ENCODE peak calls at places on chromosomes 1 and 21, in seven cellular contexts. U, L, J, X, T, Z and Y are unnamed samples.

GRCh38 chr1:21899972-21900371 is 37.1 kb downstream of the HSPG2 start:
- DNase-seq in U (peak), L (no peak), J (no peak), X (no peak), T (no peak), Z (peak), Y (no peak)

GRCh38 chr21:32757804-32758203 is 13.8 kb downstream of the PAXBP1 start:
- DNase-seq in U (no peak), L (no peak), J (no peak), X (no peak), T (no peak), Z (no peak), Y (no peak)

GRCh38 chr1:119279441-119280415 is 88.9 kb upstream of the HAO2 start:
- DNase-seq in U (peak), L (no peak), J (no peak), X (no peak), T (no peak), Z (no peak), Y (no peak)

GRCh38 chr21:38342734-38343133 is 85.9 kb downstream of the KCNJ15 start:
- DNase-seq in U (peak), L (no peak), J (no peak), X (no peak), T (no peak), Z (no peak), Y (no peak)

GRCh38 chr1:151905070-151905442 is 4.3 kb downstream of the THEM4 start:
- DNase-seq in U (peak), L (no peak), J (no peak), X (no peak), T (no peak), Z (no peak), Y (no peak)

GRCh38 chr1:41862411-41863221 is 56.1 kb downstream of the HIVEP3 start:
- DNase-seq in U (peak), L (no peak), J (no peak), X (no peak), T (no peak), Z (no peak), Y (no peak)

GRCh38 chr1:3440282-3440681 is 14.2 kb upstream of the ARHGEF16 start:
- DNase-seq in U (no peak), L (no peak), J (no peak), X (peak), T (no peak), Z (no peak), Y (no peak)

GRCh38 chr1:233015965-233016364 is 65.6 kb downstream of the NTPCR start:
- DNase-seq in U (no peak), L (no peak), J (no peak), X (no peak), T (no peak), Z (no peak), Y (no peak)

GRCh38 chr1:160064746-160065145 is 5.2 kb downstream of the KCNJ10 start:
- DNase-seq in U (no peak), L (no peak), J (no peak), X (no peak), T (no peak), Z (no peak), Y (no peak)

GRCh38 chr1:47782414-47783165 is 214.6 kb downstream of the TRABD2B start:
- DNase-seq in U (peak), L (peak), J (no peak), X (peak), T (no peak), Z (no peak), Y (no peak)

GRCh38 chr1:94974224-94974623 is 47.3 kb upstream of the CNN3 start:
- DNase-seq in U (peak), L (no peak), J (no peak), X (no peak), T (no peak), Z (no peak), Y (no peak)

GRCh38 chr1:17460265-17460664 is 20.8 kb upstream of the RCC2 start:
- DNase-seq in U (no peak), L (no peak), J (no peak), X (peak), T (no peak), Z (no peak), Y (no peak)

GRCh38 chr1:107467286-107467685 is 326.4 kb downstream of the NTNG1 start:
- DNase-seq in U (no peak), L (no peak), J (no peak), X (no peak), T (no peak), Z (no peak), Y (no peak)

GRCh38 chr1:200301152-200301551 is 108.7 kb downstream of the ZNF281 start:
- DNase-seq in U (no peak), L (no peak), J (no peak), X (no peak), T (no peak), Z (no peak), Y (no peak)

GRCh38 chr1:121587777-121588176 is 403.0 kb downstream of the SRGAP2C start:
- DNase-seq in U (peak), L (no peak), J (no peak), X (no peak), T (no peak), Z (no peak), Y (no peak)

DNA sequence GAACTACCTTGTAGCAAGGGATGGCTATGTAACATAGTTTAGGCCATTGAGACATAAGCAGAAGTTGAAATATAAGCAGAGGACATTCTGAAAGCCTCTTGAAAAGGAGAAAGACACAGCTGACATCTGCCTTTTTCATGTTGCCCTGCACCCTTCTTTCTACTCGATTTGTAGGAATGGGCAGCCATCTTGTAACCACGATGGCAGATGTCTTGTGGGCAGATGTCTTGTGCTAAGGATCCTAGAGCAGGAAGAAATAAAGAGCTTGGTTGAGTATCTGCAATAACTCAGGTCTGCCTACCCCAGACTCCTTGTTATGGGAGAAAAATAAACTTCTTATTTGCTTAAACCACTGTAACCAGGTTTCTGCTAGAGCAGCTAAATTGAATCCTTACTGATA is 351.0 kb downstream of the PDE4B start:
- DNase-seq in U (no peak), L (no peak), J (no peak), X (no peak), T (no peak), Z (no peak), Y (no peak)
- TF ChIP-seq CTCF in U (no peak), L (no peak), J (no peak), X (no peak), T (no peak), Z (no peak), Y (no peak)

GRCh38 chr1:209431813-209432442 is 151.6 kb upstream of the CAMK1G start:
- DNase-seq in U (no peak), L (no peak), J (no peak), X (no peak), T (no peak), Z (no peak), Y (no peak)
- TF ChIP-seq CTCF in U (no peak), L (no peak), J (no peak), X (no peak), T (no peak), Z (no peak), Y (no peak)

GRCh38 chr21:45444385-45444784 is 39.4 kb downstream of the COL18A1 start:
- DNase-seq in U (no peak), L (no peak), J (no peak), X (peak), T (no peak), Z (no peak), Y (no peak)

GRCh38 chr21:45441431-45442255 is 36.7 kb downstream of the COL18A1 start:
- DNase-seq in U (no peak), L (no peak), J (no peak), X (peak), T (no peak), Z (no peak), Y (no peak)

GRCh38 chr21:45445369-45445768 is 40.4 kb downstream of the COL18A1 start:
- DNase-seq in U (no peak), L (no peak), J (no peak), X (no peak), T (no peak), Z (no peak), Y (no peak)

GRCh38 chr21:45442276-45442675 is 37.3 kb downstream of the COL18A1 start:
- DNase-seq in U (no peak), L (no peak), J (no peak), X (peak), T (no peak), Z (no peak), Y (no peak)

GRCh38 chr21:45443595-45444181 is 38.7 kb downstream of the COL18A1 start:
- DNase-seq in U (no peak), L (no peak), J (no peak), X (peak), T (no peak), Z (no peak), Y (no peak)
- TF ChIP-seq CTCF in U (peak), L (no peak), J (no peak), X (no peak), T (no peak), Z (no peak), Y (no peak)

GRCh38 chr1:6108937-6109636 is 63.4 kb downstream of the KCNAB2 start:
- DNase-seq in U (peak), L (no peak), J (no peak), X (peak), T (no peak), Z (peak), Y (no peak)
- TF ChIP-seq CTCF in U (peak), L (no peak), J (peak), X (no peak), T (no peak), Z (no peak), Y (peak)

DNA sequence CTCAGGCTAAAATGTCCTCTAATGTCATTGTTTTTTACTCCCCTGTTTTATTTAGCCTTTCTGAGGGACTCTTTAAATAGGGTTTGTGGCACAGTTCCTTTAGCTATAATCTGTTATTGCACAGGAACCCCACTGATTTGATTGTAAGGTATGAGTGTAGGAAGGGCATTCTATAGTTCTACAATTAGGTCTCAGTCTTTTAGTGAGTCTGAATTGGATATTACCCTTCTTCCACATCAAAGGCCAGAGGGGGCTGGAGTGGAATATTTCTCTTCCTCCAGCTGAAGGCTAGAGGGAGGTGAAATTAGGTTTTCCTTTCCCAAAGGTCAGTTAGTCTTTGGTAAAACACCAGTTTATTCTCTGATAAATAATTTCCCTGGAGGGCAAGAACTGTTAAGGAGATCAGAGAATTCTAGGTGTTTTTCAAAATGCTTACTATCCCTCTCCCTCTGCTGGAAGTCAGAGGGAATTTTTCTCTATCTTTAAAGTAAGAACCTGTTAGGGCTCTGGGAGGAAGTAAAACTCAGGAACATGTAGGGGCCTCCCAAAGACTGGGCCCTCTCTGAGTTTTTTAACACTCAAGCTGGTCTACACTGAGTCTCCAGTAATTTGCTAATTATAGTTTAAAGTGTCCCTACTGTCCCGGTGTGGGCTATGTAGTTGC is 176.3 kb upstream of the ZNHIT6 start:
- DNase-seq in U (peak), L (no peak), J (no peak), X (no peak), T (no peak), Z (no peak), Y (no peak)
- TF ChIP-seq CTCF in U (peak), L (no peak), J (peak), X (no peak), T (no peak), Z (peak), Y (peak)

DNA sequence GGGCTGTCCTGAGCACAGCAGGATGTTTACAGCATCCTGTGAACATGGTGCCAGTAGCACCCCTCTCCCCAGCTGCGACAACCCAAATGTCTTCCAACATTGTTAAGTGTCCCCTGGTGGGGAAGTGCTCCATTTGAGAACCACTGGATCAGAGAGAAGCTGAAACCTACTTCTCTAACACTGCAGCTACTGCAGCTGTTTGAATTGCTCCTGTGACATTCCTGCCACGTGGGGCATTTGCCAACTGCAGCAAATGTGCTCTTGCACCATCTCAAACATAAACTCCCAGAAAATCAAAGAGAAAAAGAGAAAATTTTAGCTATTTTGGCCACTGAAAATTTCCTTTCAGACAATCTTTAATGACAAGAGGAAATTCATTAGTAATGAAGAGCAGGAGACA is 11.0 kb downstream of the SLC2A5 start:
- DNase-seq in U (peak), L (peak), J (no peak), X (no peak), T (no peak), Z (no peak), Y (no peak)
- TF ChIP-seq CTCF in U (peak), L (peak), J (peak), X (no peak), T (no peak), Z (no peak), Y (peak)

DNA sequence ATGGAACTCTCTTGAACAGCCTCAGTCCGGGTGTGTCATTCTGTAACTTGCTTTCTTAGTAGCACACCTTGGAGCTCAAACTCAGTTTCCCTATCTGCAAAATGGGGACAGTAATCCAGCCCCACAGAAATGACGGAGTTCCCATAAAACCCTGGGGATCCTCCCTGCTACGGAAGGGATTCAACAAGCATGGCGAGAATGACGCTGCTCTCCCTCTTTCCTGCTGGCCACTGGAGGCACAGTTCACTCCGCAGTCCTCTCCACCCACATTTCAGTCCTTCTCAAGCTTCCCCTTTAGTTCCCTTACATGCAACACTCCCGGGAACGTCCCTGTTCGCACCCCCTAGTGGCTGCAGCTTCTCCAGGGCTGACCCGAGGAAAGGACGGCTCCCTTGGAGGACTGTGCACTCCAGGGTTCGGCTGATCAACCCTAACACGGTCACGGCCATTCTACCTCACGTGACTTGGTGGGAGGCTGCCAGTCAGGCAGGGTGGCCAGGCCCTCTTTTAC is 20.6 kb downstream of the RUNX3 start:
- DNase-seq in U (peak), L (peak), J (peak), X (peak), T (no peak), Z (peak), Y (no peak)
- TF ChIP-seq CTCF in U (peak), L (no peak), J (peak), X (peak), T (no peak), Z (peak), Y (peak)